ENCODE peak calls at places on chromosomes 5 and 9, in eight cellular contexts. D is uterus, H is tibial nerve, X is thyroid gland, Z is sigmoid colon, F is breast epithelium, M is K562, E is ovary. L is an unnamed sample.

GRCh38 chr5:164377746-164378145 is 872.3 kb downstream of the MAT2B start:
- DNase-seq in D (no peak), X (no peak), E (no peak), H (no peak), Z (no peak), M (no peak), F (no peak), L (no peak)

GRCh38 chr9:127130661-127131538 is 8.5 kb upstream of the ANGPTL2 start:
- DNase-seq in Z (peak; percentile 93), E (peak; percentile 54), F (peak; percentile 42), D (peak; percentile 70), M (no peak), X (no peak), H (peak; percentile 60), L (no peak)

GRCh38 chr9:75918154-75918553 is 27.7 kb downstream of the PCSK5 start:
- DNase-seq in X (no peak), E (no peak), M (no peak), F (no peak), Z (no peak), D (no peak), H (no peak), L (no peak)

GRCh38 chr9:95074632-95075269 is 242.8 kb downstream of the FANCC start:
- DNase-seq in M (no peak), Z (peak; percentile 57), D (no peak), F (peak; percentile 7), E (no peak), H (no peak), X (peak; percentile 46), L (no peak)

GRCh38 chr5:149049371-149049781 is 13.5 kb downstream of the SH3TC2 start:
- DNase-seq in X (no peak), H (no peak), F (no peak), Z (no peak), E (no peak), D (no peak), M (no peak), L (no peak)

GRCh38 chr9:133956520-133957076 is 35.5 kb downstream of the VAV2 start:
- DNase-seq in H (no peak), F (no peak), E (peak; percentile 64), M (no peak), Z (no peak), D (no peak), X (peak; percentile 57), L (peak; percentile 55)

GRCh38 chr9:69951411-69951810 is 92.2 kb upstream of the MAMDC2 start:
- DNase-seq in H (no peak), F (no peak), X (no peak), Z (no peak), D (no peak), M (no peak), E (no peak), L (no peak)

GRCh38 chr9:134701581-134702259 is 60.1 kb downstream of the COL5A1 start:
- DNase-seq in X (no peak), F (no peak), M (no peak), Z (no peak), E (no peak), D (no peak), H (no peak), L (no peak)

GRCh38 chr9:7258688-7259396 is 501.1 kb downstream of the KDM4C start:
- DNase-seq in M (no peak), E (no peak), F (no peak), Z (no peak), H (no peak), D (no peak), X (no peak), L (no peak)

GRCh38 chr5:55418994-55419991 is 111.5 kb downstream of the MTREX start:
- DNase-seq in X (no peak), E (no peak), H (no peak), Z (no peak), D (no peak), M (no peak), F (no peak), L (no peak)

GRCh38 chr5:169024426-169024825 is 276.5 kb downstream of the SLIT3 start:
- DNase-seq in F (no peak), E (peak; percentile 47), X (no peak), H (no peak), M (no peak), Z (no peak), D (no peak), L (no peak)
- H3K27me3 ChIP-seq in F (no peaks in the 10 kb centered on the region), E (no peaks in the 10 kb centered on the region), X (no peaks in the 10 kb centered on the region), H (no peaks in the 10 kb centered on the region), M (no peaks in the 10 kb centered on the region), Z (no peaks in the 10 kb centered on the region), D (no peaks in the 10 kb centered on the region), L (no peaks in the 10 kb centered on the region)

GRCh38 chr9:687994-688393 is 153.5 kb upstream of the DMRT1 start:
- DNase-seq in F (no peak), E (no peak), M (no peak), H (no peak), D (no peak), Z (no peak), X (peak; percentile 64), L (no peak)
- H3K27ac ChIP-seq in F (no peak overlapping the region), E (no peak overlapping the region), M (no peak overlapping the region), H (no peak overlapping the region), D (peak overlapping the region; percentile 98), Z (peak overlapping the region; percentile 80), X (peak overlapping the region; percentile 93), L (no peak overlapping the region)

GRCh38 chr5:77128411-77129061 is 41.5 kb upstream of the ZBED3 start:
- DNase-seq in X (no peak), F (no peak), Z (no peak), M (no peak), D (no peak), E (no peak), H (no peak), L (no peak)
- TF ChIP-seq POLR2A in X (no peak), F (no peak), Z (no peak), M (no peak), D (no peak), E (no peak), H (no peak), L (no peak)

DNA sequence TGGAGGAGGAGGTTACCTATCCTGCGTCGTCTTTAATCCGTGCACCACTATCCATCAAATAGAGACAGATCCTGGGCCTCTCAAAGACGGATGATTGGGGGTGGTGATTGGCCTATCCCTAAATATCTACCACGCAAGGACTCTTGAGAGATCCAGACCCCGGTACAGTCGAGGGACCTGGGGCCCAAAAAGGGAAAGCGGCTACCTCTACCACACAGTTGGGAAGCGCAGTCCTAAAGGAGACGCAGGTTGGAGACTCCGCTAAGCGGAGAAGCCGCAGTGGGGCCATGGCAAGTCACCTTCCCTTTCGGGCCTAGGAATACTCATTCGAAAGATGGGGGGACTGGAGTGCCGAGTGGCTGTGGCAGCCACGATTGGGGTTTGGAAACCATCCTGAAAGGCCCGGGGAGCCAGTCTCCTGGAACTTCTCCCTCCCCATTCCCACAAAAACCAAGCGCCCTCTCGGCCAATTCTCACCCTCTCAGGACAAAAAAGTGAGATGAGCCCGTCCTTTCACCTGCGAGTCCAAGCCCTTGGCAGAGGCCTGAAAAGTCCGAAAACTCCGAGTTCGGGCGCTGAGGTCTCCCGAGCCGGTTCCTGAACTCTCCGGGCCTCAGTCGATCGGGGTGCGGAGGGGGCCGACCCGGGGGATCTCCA is 499 bp upstream of the FOXE1 start:
- DNase-seq in F (no peak), M (no peak), E (peak; percentile 13), Z (no peak), H (no peak), X (no peak), D (no peak), L (no peak)
- H3K27me3 ChIP-seq in F (peaks cover 100% of the 10 kb centered on the region), M (peaks cover 56% of the 10 kb centered on the region), E (peaks cover 2% of the 10 kb centered on the region), Z (peaks cover 87% of the 10 kb centered on the region), H (no peaks in the 10 kb centered on the region), X (no peaks in the 10 kb centered on the region), D (peaks cover 6% of the 10 kb centered on the region), L (peaks cover 83% of the 10 kb centered on the region)

GRCh38 chr5:52728201-52728600 is 59.5 kb upstream of the ITGA1 start:
- DNase-seq in X (no peak), Z (no peak), M (no peak), H (no peak), E (no peak), D (no peak), F (no peak), L (no peak)
- H3K27ac ChIP-seq in X (peak overlapping the region; percentile 39), Z (peak overlapping the region; percentile 65), M (no peak overlapping the region), H (no peak overlapping the region), E (no peak overlapping the region), D (peak overlapping the region; percentile 71), F (peak overlapping the region; percentile 27), L (peak overlapping the region; percentile 69)

GRCh38 chr5:56814963-56815656 is at the start of gene MAP3K1:
- DNase-seq in Z (peak; percentile 81), F (peak; percentile 77), E (peak; percentile 89), X (peak; percentile 94), D (peak; percentile 79), H (peak; percentile 61), M (peak; percentile 90), L (peak; percentile 83)
- TF ChIP-seq POLR2A in Z (peak; percentile 31), F (peak; percentile 40), E (no peak), X (peak; percentile 37), D (no peak), H (peak; percentile 65), M (peak; percentile 49), L (no peak)

DNA sequence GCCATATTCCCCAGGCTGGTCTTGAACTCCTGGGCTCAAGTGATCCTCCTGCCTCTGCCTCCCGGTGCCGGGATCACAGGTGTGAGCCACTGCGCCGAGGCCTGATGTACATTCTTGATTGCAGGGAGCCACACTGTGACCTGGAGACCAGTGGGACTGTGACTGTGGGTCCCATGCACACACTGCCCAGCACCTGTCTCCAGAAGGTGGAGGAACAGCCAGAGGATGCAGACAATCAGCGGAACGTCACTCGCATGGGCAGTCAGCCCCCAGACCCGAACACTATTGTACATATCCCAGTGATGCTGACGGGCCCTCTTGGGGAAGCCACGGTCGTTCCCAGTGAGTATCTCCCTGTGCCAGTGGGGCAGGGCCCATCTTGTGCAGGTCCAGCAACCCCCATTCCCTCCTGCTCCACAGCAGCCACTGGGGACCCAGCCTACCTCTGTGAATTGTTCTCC is 147.3 kb downstream of the CACNA1B start:
- DNase-seq in D (no peak), X (no peak), Z (peak; percentile 57), H (no peak), E (peak; percentile 22), M (no peak), F (peak; percentile 7), L (peak; percentile 31)
- H3K27me3 ChIP-seq in D (no peaks in the 10 kb centered on the region), X (no peaks in the 10 kb centered on the region), Z (peaks cover 13% of the 10 kb centered on the region), H (no peaks in the 10 kb centered on the region), E (no peaks in the 10 kb centered on the region), M (peaks cover 38% of the 10 kb centered on the region), F (peaks cover 39% of the 10 kb centered on the region), L (peaks cover 44% of the 10 kb centered on the region)

DNA sequence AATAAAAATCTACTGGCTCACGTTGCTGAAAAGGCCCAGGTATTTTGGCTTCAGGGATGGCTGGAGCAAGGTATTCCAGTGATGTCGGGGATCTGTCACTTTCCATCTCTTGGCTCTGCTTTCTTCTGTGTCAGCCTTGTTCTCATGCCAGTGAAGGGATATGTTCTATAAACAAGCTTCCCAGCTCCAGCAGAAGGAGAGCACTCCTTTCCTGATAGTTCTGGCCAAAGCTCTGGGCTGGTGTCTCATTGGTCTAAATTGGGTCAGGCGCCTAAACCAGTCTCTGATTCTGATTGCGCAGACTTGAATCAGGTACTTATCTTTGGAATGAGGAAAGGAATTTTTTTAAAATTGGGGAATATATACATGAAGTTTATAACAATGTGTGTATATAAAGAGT is 5.1 kb downstream of the SNX30 start:
- DNase-seq in D (no peak), F (peak; percentile 20), M (no peak), X (no peak), H (no peak), Z (no peak), E (no peak), L (no peak)
- H3K27ac ChIP-seq in D (peak overlapping the region; percentile 66), F (peak overlapping the region; percentile 59), M (no peak overlapping the region), X (no peak overlapping the region), H (no peak overlapping the region), Z (peak overlapping the region; percentile 76), E (no peak overlapping the region), L (peak overlapping the region; percentile 16)

L was measured in heart left ventricle.